ENCODE peak calls at places on chromosomes 12 and 14, in ten cellular contexts. One of them, this sample, is unnamed.

GRCh38 chr12:102903318-102904007 is 13.6 kb downstream of the PAH start:
- DNase-seq in left colon: no peak
- DNase-seq in GOT3: no peak
- DNase-seq in H9: no peak
- DNase-seq in CD4-positive, alpha-beta memory T cell: no peak
- DNase-seq in AG20443: no peak
- DNase-seq in caudate nucleus: no peak
- DNase-seq in NCI-H460: no peak
- DNase-seq in stimulated activated CD8-positive, alpha-beta memory T cell treated with anti-CD3 and anti-CD28 coated beads, Interleukin-2, amount 100 ng/mL, for 1 hour: no peak
- DNase-seq in cardiac muscle cell: no peak
- DNase-seq in this sample: no peak

GRCh38 chr12:115341442-115341841 is 657.5 kb upstream of the TBX3 start:
- DNase-seq in caudate nucleus: no peak
- DNase-seq in cardiac muscle cell: peak
- DNase-seq in AG20443: peak
- DNase-seq in CD4-positive, alpha-beta memory T cell: no peak
- DNase-seq in H9: no peak
- DNase-seq in stimulated activated CD8-positive, alpha-beta memory T cell treated with anti-CD3 and anti-CD28 coated beads, Interleukin-2, amount 100 ng/mL, for 1 hour: no peak
- DNase-seq in GOT3: peak
- DNase-seq in left colon: peak
- DNase-seq in NCI-H460: peak
- DNase-seq in this sample: peak

GRCh38 chr14:88856786-88857366 is 32.4 kb downstream of the TTC8 start:
- DNase-seq in H9: no peak
- DNase-seq in stimulated activated CD8-positive, alpha-beta memory T cell treated with anti-CD3 and anti-CD28 coated beads, Interleukin-2, amount 100 ng/mL, for 1 hour: no peak
- DNase-seq in cardiac muscle cell: no peak
- DNase-seq in CD4-positive, alpha-beta memory T cell: no peak
- DNase-seq in left colon: no peak
- DNase-seq in AG20443: no peak
- DNase-seq in caudate nucleus: no peak
- DNase-seq in GOT3: no peak
- DNase-seq in NCI-H460: no peak
- DNase-seq in this sample: no peak

GRCh38 chr14:69087061-69087461 is 65.9 kb downstream of the DCAF5 start:
- DNase-seq in NCI-H460: no peak
- DNase-seq in stimulated activated CD8-positive, alpha-beta memory T cell treated with anti-CD3 and anti-CD28 coated beads, Interleukin-2, amount 100 ng/mL, for 1 hour: no peak
- DNase-seq in H9: no peak
- DNase-seq in AG20443: no peak
- DNase-seq in caudate nucleus: no peak
- DNase-seq in CD4-positive, alpha-beta memory T cell: no peak
- DNase-seq in cardiac muscle cell: peak
- DNase-seq in left colon: no peak
- DNase-seq in GOT3: no peak
- DNase-seq in this sample: no peak

GRCh38 chr12:118015944-118016343 is 559 bp upstream of the RFC5 start:
- DNase-seq in GOT3: no peak
- DNase-seq in left colon: peak
- DNase-seq in caudate nucleus: no peak
- DNase-seq in stimulated activated CD8-positive, alpha-beta memory T cell treated with anti-CD3 and anti-CD28 coated beads, Interleukin-2, amount 100 ng/mL, for 1 hour: no peak
- DNase-seq in cardiac muscle cell: no peak
- DNase-seq in H9: no peak
- DNase-seq in NCI-H460: no peak
- DNase-seq in AG20443: peak
- DNase-seq in CD4-positive, alpha-beta memory T cell: no peak
- DNase-seq in this sample: no peak

GRCh38 chr12:94663702-94664101 is 13.3 kb upstream of the TMCC3 start:
- DNase-seq in stimulated activated CD8-positive, alpha-beta memory T cell treated with anti-CD3 and anti-CD28 coated beads, Interleukin-2, amount 100 ng/mL, for 1 hour: no peak
- DNase-seq in cardiac muscle cell: no peak
- DNase-seq in AG20443: no peak
- DNase-seq in H9: no peak
- DNase-seq in GOT3: no peak
- DNase-seq in NCI-H460: no peak
- DNase-seq in left colon: no peak
- DNase-seq in CD4-positive, alpha-beta memory T cell: no peak
- DNase-seq in caudate nucleus: no peak
- DNase-seq in this sample: no peak

GRCh38 chr12:64675795-64676194 is 65.5 kb downstream of the RASSF3 start:
- DNase-seq in caudate nucleus: no peak
- DNase-seq in H9: no peak
- DNase-seq in left colon: no peak
- DNase-seq in GOT3: no peak
- DNase-seq in stimulated activated CD8-positive, alpha-beta memory T cell treated with anti-CD3 and anti-CD28 coated beads, Interleukin-2, amount 100 ng/mL, for 1 hour: no peak
- DNase-seq in CD4-positive, alpha-beta memory T cell: no peak
- DNase-seq in cardiac muscle cell: peak
- DNase-seq in NCI-H460: peak
- DNase-seq in AG20443: peak
- DNase-seq in this sample: peak

GRCh38 chr12:51694146-51694545 is 103.1 kb downstream of the SCN8A start:
- DNase-seq in left colon: no peak
- DNase-seq in NCI-H460: no peak
- DNase-seq in CD4-positive, alpha-beta memory T cell: no peak
- DNase-seq in caudate nucleus: no peak
- DNase-seq in cardiac muscle cell: no peak
- DNase-seq in GOT3: no peak
- DNase-seq in H9: no peak
- DNase-seq in stimulated activated CD8-positive, alpha-beta memory T cell treated with anti-CD3 and anti-CD28 coated beads, Interleukin-2, amount 100 ng/mL, for 1 hour: no peak
- DNase-seq in AG20443: no peak
- DNase-seq in this sample: no peak

GRCh38 chr12:10068634-10069033 is 30.2 kb downstream of the CLEC1A start:
- DNase-seq in AG20443: no peak
- DNase-seq in GOT3: no peak
- DNase-seq in caudate nucleus: no peak
- DNase-seq in left colon: no peak
- DNase-seq in cardiac muscle cell: no peak
- DNase-seq in H9: no peak
- DNase-seq in stimulated activated CD8-positive, alpha-beta memory T cell treated with anti-CD3 and anti-CD28 coated beads, Interleukin-2, amount 100 ng/mL, for 1 hour: no peak
- DNase-seq in NCI-H460: no peak
- DNase-seq in CD4-positive, alpha-beta memory T cell: no peak
- DNase-seq in this sample: no peak

GRCh38 chr12:124390442-124391116 is 95.7 kb downstream of the RFLNA start:
- DNase-seq in CD4-positive, alpha-beta memory T cell: no peak
- DNase-seq in stimulated activated CD8-positive, alpha-beta memory T cell treated with anti-CD3 and anti-CD28 coated beads, Interleukin-2, amount 100 ng/mL, for 1 hour: no peak
- DNase-seq in cardiac muscle cell: peak
- DNase-seq in H9: no peak
- DNase-seq in GOT3: no peak
- DNase-seq in caudate nucleus: no peak
- DNase-seq in left colon: no peak
- DNase-seq in AG20443: peak
- DNase-seq in NCI-H460: peak
- DNase-seq in this sample: peak

GRCh38 chr12:69651922-69652321 is 41.2 kb upstream of the LRRC10 start:
- DNase-seq in H9: no peak
- DNase-seq in GOT3: no peak
- DNase-seq in left colon: no peak
- DNase-seq in cardiac muscle cell: no peak
- DNase-seq in CD4-positive, alpha-beta memory T cell: no peak
- DNase-seq in AG20443: no peak
- DNase-seq in stimulated activated CD8-positive, alpha-beta memory T cell treated with anti-CD3 and anti-CD28 coated beads, Interleukin-2, amount 100 ng/mL, for 1 hour: no peak
- DNase-seq in NCI-H460: no peak
- DNase-seq in caudate nucleus: no peak
- DNase-seq in this sample: no peak

GRCh38 chr12:131755305-131756113 is 44.6 kb downstream of the SFSWAP start:
- DNase-seq in AG20443: no peak
- DNase-seq in cardiac muscle cell: peak
- DNase-seq in NCI-H460: peak
- DNase-seq in H9: peak
- DNase-seq in stimulated activated CD8-positive, alpha-beta memory T cell treated with anti-CD3 and anti-CD28 coated beads, Interleukin-2, amount 100 ng/mL, for 1 hour: no peak
- DNase-seq in CD4-positive, alpha-beta memory T cell: no peak
- DNase-seq in left colon: no peak
- DNase-seq in GOT3: no peak
- DNase-seq in caudate nucleus: no peak
- DNase-seq in this sample: no peak

GRCh38 chr14:100865682-100866591 is 37.6 kb downstream of the RTL1 start:
- DNase-seq in cardiac muscle cell: no peak
- DNase-seq in H9: no peak
- DNase-seq in CD4-positive, alpha-beta memory T cell: no peak
- DNase-seq in AG20443: no peak
- DNase-seq in stimulated activated CD8-positive, alpha-beta memory T cell treated with anti-CD3 and anti-CD28 coated beads, Interleukin-2, amount 100 ng/mL, for 1 hour: no peak
- DNase-seq in GOT3: no peak
- DNase-seq in caudate nucleus: no peak
- DNase-seq in left colon: no peak
- DNase-seq in NCI-H460: no peak
- DNase-seq in this sample: no peak

GRCh38 chr14:56886471-56887062 is 76.3 kb upstream of the OTX2 start:
- DNase-seq in caudate nucleus: no peak
- DNase-seq in CD4-positive, alpha-beta memory T cell: no peak
- DNase-seq in H9: no peak
- DNase-seq in NCI-H460: no peak
- DNase-seq in left colon: no peak
- DNase-seq in GOT3: no peak
- DNase-seq in cardiac muscle cell: no peak
- DNase-seq in stimulated activated CD8-positive, alpha-beta memory T cell treated with anti-CD3 and anti-CD28 coated beads, Interleukin-2, amount 100 ng/mL, for 1 hour: no peak
- DNase-seq in AG20443: no peak
- DNase-seq in this sample: no peak

GRCh38 chr12:114812858-114813761 is 129.1 kb upstream of the TBX3 start:
- DNase-seq in H9: no peak
- DNase-seq in CD4-positive, alpha-beta memory T cell: no peak
- DNase-seq in NCI-H460: no peak
- DNase-seq in left colon: no peak
- DNase-seq in GOT3: no peak
- DNase-seq in stimulated activated CD8-positive, alpha-beta memory T cell treated with anti-CD3 and anti-CD28 coated beads, Interleukin-2, amount 100 ng/mL, for 1 hour: no peak
- DNase-seq in caudate nucleus: no peak
- DNase-seq in AG20443: no peak
- DNase-seq in cardiac muscle cell: peak
- DNase-seq in this sample: no peak

GRCh38 chr14:58298880-58299664 is 717 bp downstream of the ARID4A start:
- DNase-seq in AG20443: peak
- DNase-seq in caudate nucleus: no peak
- DNase-seq in GOT3: no peak
- DNase-seq in H9: peak
- DNase-seq in stimulated activated CD8-positive, alpha-beta memory T cell treated with anti-CD3 and anti-CD28 coated beads, Interleukin-2, amount 100 ng/mL, for 1 hour: peak
- DNase-seq in NCI-H460: no peak
- DNase-seq in cardiac muscle cell: no peak
- DNase-seq in left colon: peak
- DNase-seq in CD4-positive, alpha-beta memory T cell: peak
- DNase-seq in this sample: no peak

GRCh38 chr12:91225316-91225715 is 42.7 kb upstream of the DCN start:
- DNase-seq in stimulated activated CD8-positive, alpha-beta memory T cell treated with anti-CD3 and anti-CD28 coated beads, Interleukin-2, amount 100 ng/mL, for 1 hour: no peak
- DNase-seq in NCI-H460: no peak
- DNase-seq in cardiac muscle cell: peak
- DNase-seq in H9: no peak
- DNase-seq in CD4-positive, alpha-beta memory T cell: no peak
- DNase-seq in left colon: no peak
- DNase-seq in GOT3: no peak
- DNase-seq in AG20443: peak
- DNase-seq in caudate nucleus: no peak
- DNase-seq in this sample: no peak

GRCh38 chr12:14964401-14964800 is 3.0 kb upstream of the ARHGDIB start:
- DNase-seq in GOT3: no peak
- DNase-seq in NCI-H460: no peak
- DNase-seq in left colon: no peak
- DNase-seq in caudate nucleus: no peak
- DNase-seq in H9: no peak
- DNase-seq in CD4-positive, alpha-beta memory T cell: no peak
- DNase-seq in cardiac muscle cell: no peak
- DNase-seq in AG20443: no peak
- DNase-seq in stimulated activated CD8-positive, alpha-beta memory T cell treated with anti-CD3 and anti-CD28 coated beads, Interleukin-2, amount 100 ng/mL, for 1 hour: no peak
- DNase-seq in this sample: no peak

GRCh38 chr12:51320311-51320694 is 3.7 kb downstream of the BIN2 start:
- DNase-seq in CD4-positive, alpha-beta memory T cell: no peak
- DNase-seq in left colon: no peak
- DNase-seq in caudate nucleus: no peak
- DNase-seq in NCI-H460: no peak
- DNase-seq in AG20443: no peak
- DNase-seq in GOT3: no peak
- DNase-seq in cardiac muscle cell: peak
- DNase-seq in H9: no peak
- DNase-seq in stimulated activated CD8-positive, alpha-beta memory T cell treated with anti-CD3 and anti-CD28 coated beads, Interleukin-2, amount 100 ng/mL, for 1 hour: no peak
- DNase-seq in this sample: no peak

GRCh38 chr14:99624971-99625370 is 20.0 kb upstream of the HHIPL1 start:
- DNase-seq in cardiac muscle cell: no peak
- DNase-seq in stimulated activated CD8-positive, alpha-beta memory T cell treated with anti-CD3 and anti-CD28 coated beads, Interleukin-2, amount 100 ng/mL, for 1 hour: no peak
- DNase-seq in CD4-positive, alpha-beta memory T cell: no peak
- DNase-seq in AG20443: no peak
- DNase-seq in GOT3: no peak
- DNase-seq in left colon: no peak
- DNase-seq in H9: no peak
- DNase-seq in NCI-H460: no peak
- DNase-seq in caudate nucleus: no peak
- DNase-seq in this sample: no peak

GRCh38 chr14:96285667-96286066 is 29.7 kb downstream of the BDKRB1 start:
- DNase-seq in NCI-H460: no peak
- DNase-seq in CD4-positive, alpha-beta memory T cell: no peak
- DNase-seq in stimulated activated CD8-positive, alpha-beta memory T cell treated with anti-CD3 and anti-CD28 coated beads, Interleukin-2, amount 100 ng/mL, for 1 hour: no peak
- DNase-seq in H9: no peak
- DNase-seq in GOT3: no peak
- DNase-seq in left colon: no peak
- DNase-seq in cardiac muscle cell: peak
- DNase-seq in AG20443: peak
- DNase-seq in caudate nucleus: no peak
- DNase-seq in this sample: no peak

GRCh38 chr12:26293612-26294011 is 98.2 kb downstream of the SSPN start:
- DNase-seq in GOT3: no peak
- DNase-seq in H9: no peak
- DNase-seq in cardiac muscle cell: no peak
- DNase-seq in left colon: no peak
- DNase-seq in NCI-H460: no peak
- DNase-seq in CD4-positive, alpha-beta memory T cell: no peak
- DNase-seq in AG20443: no peak
- DNase-seq in caudate nucleus: no peak
- DNase-seq in stimulated activated CD8-positive, alpha-beta memory T cell treated with anti-CD3 and anti-CD28 coated beads, Interleukin-2, amount 100 ng/mL, for 1 hour: no peak
- DNase-seq in this sample: no peak

GRCh38 chr12:110579239-110579888 is 3.8 kb downstream of the PPTC7 start:
- DNase-seq in left colon: no peak
- DNase-seq in GOT3: no peak
- DNase-seq in cardiac muscle cell: no peak
- DNase-seq in stimulated activated CD8-positive, alpha-beta memory T cell treated with anti-CD3 and anti-CD28 coated beads, Interleukin-2, amount 100 ng/mL, for 1 hour: no peak
- DNase-seq in NCI-H460: no peak
- DNase-seq in AG20443: no peak
- DNase-seq in CD4-positive, alpha-beta memory T cell: peak
- DNase-seq in H9: no peak
- DNase-seq in caudate nucleus: no peak
- DNase-seq in this sample: no peak

GRCh38 chr14:97776890-97777564 is 979.8 kb downstream of the VRK1 start:
- DNase-seq in caudate nucleus: no peak
- DNase-seq in H9: no peak
- DNase-seq in GOT3: no peak
- DNase-seq in cardiac muscle cell: no peak
- DNase-seq in AG20443: no peak
- DNase-seq in CD4-positive, alpha-beta memory T cell: peak
- DNase-seq in NCI-H460: no peak
- DNase-seq in left colon: no peak
- DNase-seq in stimulated activated CD8-positive, alpha-beta memory T cell treated with anti-CD3 and anti-CD28 coated beads, Interleukin-2, amount 100 ng/mL, for 1 hour: no peak
- DNase-seq in this sample: no peak

This sample was measured in stromal cell of bone marrow.